ENCODE peak calls at places on chromosomes 3 and 15, in four cellular contexts. P, L, Q and S are unnamed samples. For H3K9me1, the result is how much of the 10 kb centered on the place peaks cover.

GRCh38 chr3:126352476-126353454 is 4.4 kb downstream of the KLF15 start:
- DNase-seq in P (peak), L (no peak), Q (no peak), S (no peak)

GRCh38 chr3:85790445-85791030 is 831.7 kb downstream of the CADM2 start:
- DNase-seq in P (no peak), L (peak), Q (no peak), S (no peak)

GRCh38 chr15:77808077-77808476 is 175.4 kb upstream of the LINGO1 start:
- DNase-seq in P (no peak), L (no peak), Q (no peak), S (no peak)

GRCh38 chr15:40347559-40348470 is 3.0 kb upstream of the PHGR1 start:
- DNase-seq in P (no peak), L (no peak), Q (no peak), S (no peak)

GRCh38 chr3:180402463-180403073 is 199.4 kb upstream of the TTC14 start:
- DNase-seq in P (no peak), L (no peak), Q (no peak), S (no peak)

GRCh38 chr3:140842984-140843649 is 98.5 kb upstream of the SLC25A36 start:
- DNase-seq in P (no peak), L (no peak), Q (no peak), S (no peak)

GRCh38 chr3:131109156-131109555 is 82.5 kb downstream of the NEK11 start:
- DNase-seq in P (no peak), L (no peak), Q (no peak), S (no peak)

GRCh38 chr3:45772341-45773035 is 23.8 kb downstream of the SLC6A20 start:
- DNase-seq in P (no peak), L (no peak), Q (no peak), S (no peak)

DNA sequence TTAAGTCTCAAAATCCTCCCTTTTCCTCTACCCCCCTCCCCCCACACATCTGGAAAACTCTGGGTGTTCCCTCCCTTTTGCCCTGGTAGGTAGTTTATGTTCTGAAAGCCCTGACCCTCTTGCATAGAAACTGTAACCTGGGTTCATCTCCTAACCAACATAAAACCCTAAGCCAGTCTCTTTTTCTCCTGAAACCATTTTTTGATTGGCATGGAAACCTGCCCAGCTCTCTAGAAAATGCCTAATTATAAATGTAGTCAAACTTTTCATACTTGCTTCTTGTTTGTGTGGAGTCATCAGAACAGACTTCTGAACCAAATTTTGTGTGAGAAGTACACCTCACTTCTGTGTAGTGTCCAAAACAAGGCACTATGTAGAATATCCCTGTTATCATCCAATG is 1264.4 kb downstream of the SI start:
- DNase-seq in P (no peak), L (no peak), Q (no peak), S (no peak)
- TF ChIP-seq CTCF in P (no peak), L (no peak), Q (no peak), S (no peak)

DNA sequence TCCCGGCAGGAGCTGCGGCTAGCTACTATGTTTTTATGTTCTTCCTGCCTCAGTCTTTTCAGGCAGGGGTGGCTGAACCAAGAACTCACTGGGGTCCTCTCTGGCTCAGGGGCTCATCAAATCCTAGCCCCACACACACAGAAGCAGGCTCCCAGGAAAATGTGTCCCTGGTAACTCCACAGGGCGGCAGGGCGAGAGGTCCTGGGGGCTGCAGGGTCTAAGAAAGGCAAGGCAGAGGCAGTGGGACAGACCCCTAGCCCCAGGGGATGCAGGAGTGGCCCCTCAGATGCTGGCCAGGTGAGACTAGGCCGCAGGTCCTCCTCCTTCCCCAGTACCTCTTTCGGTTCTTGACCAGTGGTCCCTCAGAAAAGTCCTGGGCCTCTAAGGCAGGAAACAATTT is 48.9 kb downstream of the PTH1R start:
- DNase-seq in P (no peak), L (no peak), Q (no peak), S (no peak)
- H3K9me1 ChIP-seq in P (under half), L (under half), Q (under half), S (under half)

GRCh38 chr3:148938931-148939330 is 52.4 kb upstream of the GYG1 start:
- DNase-seq in P (no peak), L (no peak), Q (no peak), S (no peak)

GRCh38 chr3:148948913-148949657 is 42.3 kb upstream of the GYG1 start:
- DNase-seq in P (no peak), L (no peak), Q (no peak), S (no peak)

GRCh38 chr3:148938306-148938705 is 53.0 kb upstream of the GYG1 start:
- DNase-seq in P (no peak), L (no peak), Q (no peak), S (no peak)

GRCh38 chr3:148940983-148941382 is 50.4 kb upstream of the GYG1 start:
- DNase-seq in P (no peak), L (no peak), Q (no peak), S (no peak)

DNA sequence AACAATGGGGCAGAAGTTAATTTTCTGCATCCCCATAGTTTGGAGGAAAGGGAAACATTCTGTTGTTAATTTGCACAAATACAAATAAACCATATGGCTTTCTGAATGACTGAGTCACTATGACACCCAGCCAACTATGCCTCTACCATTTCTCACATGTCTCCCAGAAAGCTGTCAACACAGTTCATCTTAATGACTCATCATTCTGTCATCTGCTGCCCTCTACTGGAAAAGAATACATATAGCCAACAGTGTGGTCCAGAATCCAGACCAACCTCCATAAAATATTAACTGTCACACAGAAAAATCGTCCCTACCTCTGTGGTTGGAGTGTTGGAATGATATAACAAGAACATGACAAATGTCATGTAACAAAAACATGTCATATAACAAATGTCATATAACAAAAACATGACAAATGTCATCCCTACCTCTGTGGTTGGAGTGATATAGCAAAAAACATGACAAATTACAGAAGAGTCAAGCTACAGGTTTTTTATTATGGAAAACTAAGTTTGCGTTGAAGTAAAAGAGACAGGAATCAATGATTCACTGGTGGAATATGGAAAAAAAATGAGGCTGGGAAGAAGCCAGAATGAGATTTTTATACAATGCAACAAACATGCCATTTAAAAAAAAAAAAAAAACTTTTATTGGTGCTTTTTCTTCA is 47.7 kb upstream of the GYG1 start:
- DNase-seq in P (peak), L (peak), Q (peak), S (peak)
- TF ChIP-seq CTCF in P (peak), L (peak), Q (peak), S (peak)

DNA sequence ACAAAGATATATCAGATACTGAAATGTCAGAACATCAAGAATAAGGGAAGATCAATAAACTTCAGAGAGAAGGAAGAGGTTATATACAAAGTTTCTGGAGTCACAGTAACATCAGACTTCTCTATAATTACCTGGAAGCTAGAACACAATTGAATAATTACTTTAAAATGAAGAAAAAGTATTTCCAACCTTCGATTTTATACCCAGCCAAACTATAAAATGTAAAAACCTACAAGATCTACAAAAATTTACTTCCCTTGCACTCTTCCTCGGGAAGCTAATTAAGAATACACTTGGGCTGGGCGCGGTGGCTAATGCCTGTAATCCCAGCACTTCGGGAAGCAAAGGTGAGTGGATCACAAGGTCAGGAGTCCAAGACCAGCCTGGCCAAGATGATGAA is 6.6 kb upstream of the MINDY2 start:
- DNase-seq in P (no peak), L (no peak), Q (no peak), S (no peak)
- H3K9me1 ChIP-seq in P (under half), L (under half), Q (under half), S (under half)